ENCODE peak calls at places on chromosome 18, in five cellular contexts. F, K, I, T and L are unnamed samples.

GRCh38 chr18:58552057-58552461 is 76.8 kb downstream of the ALPK2 start:
- DNase-seq in K (no peak), F (no peak), I (no peak), T (no peak), L (no peak)

GRCh38 chr18:48412339-48412929 is 3.3 kb upstream of the ZBTB7C start:
- DNase-seq in T (peak), K (no peak), F (no peak), I (peak), L (no peak)

GRCh38 chr18:58043452-58044369 is at the start of gene NEDD4L:
- DNase-seq in F (no peak), K (peak), I (peak), T (peak), L (peak)

GRCh38 chr18:66761166-66761565 is 157.3 kb upstream of the CDH19 start:
- DNase-seq in T (no peak), I (no peak), F (no peak), K (no peak), L (no peak)

GRCh38 chr18:21444465-21445023 is 156.0 kb downstream of the ESCO1 start:
- DNase-seq in F (peak), K (no peak), I (peak), T (peak), L (no peak)

GRCh38 chr18:76410033-76410432 is 85.0 kb downstream of the ZNF516 start:
- DNase-seq in T (no peak), I (no peak), K (no peak), F (no peak), L (no peak)

GRCh38 chr18:50161806-50162205 is 33.1 kb downstream of the MYO5B start:
- DNase-seq in K (no peak), I (no peak), T (peak), F (no peak), L (no peak)

GRCh38 chr18:48635806-48636205 is 97.0 kb downstream of the CTIF start:
- DNase-seq in I (no peak), T (no peak), F (no peak), K (no peak), L (no peak)

GRCh38 chr18:12645751-12646203 is 12.1 kb downstream of the SPIRE1 start:
- DNase-seq in K (no peak), I (no peak), F (no peak), T (peak), L (no peak)

GRCh38 chr18:24080861-24081260 is 58.0 kb upstream of the CABYR start:
- DNase-seq in K (no peak), I (no peak), T (no peak), F (no peak), L (no peak)

GRCh38 chr18:48393776-48394175 is 15.4 kb downstream of the ZBTB7C start:
- DNase-seq in F (no peak), I (no peak), K (no peak), T (no peak), L (no peak)

GRCh38 chr18:3367491-3368091 is 82.4 kb upstream of the TGIF1 start:
- DNase-seq in K (no peak), T (peak), I (no peak), F (no peak), L (no peak)

GRCh38 chr18:48827321-48828200 is 123.2 kb downstream of the SMAD7 start:
- DNase-seq in I (no peak), F (no peak), T (peak), K (no peak), L (no peak)

GRCh38 chr18:44774191-44774590 is 93.5 kb downstream of the SETBP1 start:
- DNase-seq in I (no peak), T (no peak), F (no peak), K (no peak), L (no peak)

GRCh38 chr18:77733292-77733903 is 483.8 kb downstream of the GALR1 start:
- DNase-seq in I (no peak), F (peak), K (no peak), T (no peak), L (no peak)

GRCh38 chr18:46211816-46212215 is 107.6 kb downstream of the HAUS1 start:
- DNase-seq in T (peak), K (no peak), I (no peak), F (no peak), L (no peak)

GRCh38 chr18:32548688-32549087 is 78.0 kb upstream of the GAREM1 start:
- DNase-seq in T (no peak), I (no peak), F (peak), K (no peak), L (no peak)

GRCh38 chr18:475202-475624 is 25.3 kb downstream of the COLEC12 start:
- DNase-seq in T (peak), F (peak), K (no peak), I (peak), L (no peak)

GRCh38 chr18:39862341-39862740 is 2092.7 kb upstream of the PIK3C3 start:
- DNase-seq in K (no peak), I (no peak), F (no peak), T (no peak), L (no peak)